ENCODE peak calls at places on chromosome 17, in ten cellular contexts. One of them, this sample, is unnamed.

GRCh38 chr17:35932576-35932975 is 2.0 kb upstream of the RDM1 start:
- DNase-seq in iPS DF 6.9: no peak
- DNase-seq in retinal pigment epithelial cell: no peak
- DNase-seq in heart right ventricle: no peak
- DNase-seq in heart left ventricle: no peak
- DNase-seq in HCT116: no peak
- DNase-seq in astrocyte of the spinal cord: no peak
- DNase-seq in OCI-LY7: no peak
- DNase-seq in body of pancreas: no peak
- DNase-seq in uterus: no peak
- DNase-seq in this sample: no peak

GRCh38 chr17:17439971-17440843 is 36.6 kb upstream of the MED9 start:
- DNase-seq in OCI-LY7: peak; percentile 75
- DNase-seq in uterus: peak; percentile 30
- DNase-seq in heart right ventricle: peak; percentile 63
- DNase-seq in retinal pigment epithelial cell: no peak
- DNase-seq in iPS DF 6.9: peak; percentile 61
- DNase-seq in body of pancreas: peak; percentile 75
- DNase-seq in heart left ventricle: peak; percentile 81
- DNase-seq in astrocyte of the spinal cord: peak; percentile 63
- DNase-seq in HCT116: peak; percentile 61
- DNase-seq in this sample: peak; percentile 65

GRCh38 chr17:700504-701094 is 14.0 kb downstream of the VPS53 start:
- DNase-seq in body of pancreas: no peak
- DNase-seq in uterus: no peak
- DNase-seq in heart left ventricle: no peak
- DNase-seq in iPS DF 6.9: no peak
- DNase-seq in HCT116: peak; percentile 21
- DNase-seq in astrocyte of the spinal cord: peak; percentile 29
- DNase-seq in OCI-LY7: peak; percentile 52
- DNase-seq in heart right ventricle: no peak
- DNase-seq in retinal pigment epithelial cell: no peak
- DNase-seq in this sample: no peak

GRCh38 chr17:67183531-67183930 is 61.5 kb downstream of the HELZ start:
- DNase-seq in retinal pigment epithelial cell: no peak
- DNase-seq in heart right ventricle: no peak
- DNase-seq in OCI-LY7: no peak
- DNase-seq in HCT116: no peak
- DNase-seq in iPS DF 6.9: no peak
- DNase-seq in body of pancreas: no peak
- DNase-seq in heart left ventricle: no peak
- DNase-seq in uterus: no peak
- DNase-seq in astrocyte of the spinal cord: no peak
- DNase-seq in this sample: no peak

GRCh38 chr17:61699694-61700093 is 108.7 kb upstream of the NACA2 start:
- DNase-seq in OCI-LY7: no peak
- DNase-seq in heart right ventricle: no peak
- DNase-seq in body of pancreas: no peak
- DNase-seq in heart left ventricle: no peak
- DNase-seq in astrocyte of the spinal cord: no peak
- DNase-seq in retinal pigment epithelial cell: no peak
- DNase-seq in iPS DF 6.9: no peak
- DNase-seq in uterus: no peak
- DNase-seq in HCT116: no peak
- DNase-seq in this sample: no peak

GRCh38 chr17:31476525-31477416 is 85.3 kb downstream of the RAB11FIP4 start:
- DNase-seq in heart right ventricle: no peak
- DNase-seq in retinal pigment epithelial cell: no peak
- DNase-seq in astrocyte of the spinal cord: no peak
- DNase-seq in body of pancreas: peak; percentile 58
- DNase-seq in HCT116: no peak
- DNase-seq in uterus: no peak
- DNase-seq in OCI-LY7: no peak
- DNase-seq in heart left ventricle: peak; percentile 51
- DNase-seq in iPS DF 6.9: no peak
- DNase-seq in this sample: no peak

GRCh38 chr17:2075336-2076056 is 20.6 kb downstream of the HIC1 start:
- DNase-seq in heart left ventricle: peak; percentile 71
- DNase-seq in OCI-LY7: no peak
- DNase-seq in astrocyte of the spinal cord: no peak
- DNase-seq in retinal pigment epithelial cell: no peak
- DNase-seq in heart right ventricle: peak; percentile 58
- DNase-seq in iPS DF 6.9: no peak
- DNase-seq in body of pancreas: no peak
- DNase-seq in HCT116: no peak
- DNase-seq in uterus: peak; percentile 76
- DNase-seq in this sample: no peak

GRCh38 chr17:72004011-72004427 is 116.8 kb upstream of the SOX9 start:
- DNase-seq in iPS DF 6.9: no peak
- DNase-seq in heart left ventricle: no peak
- DNase-seq in uterus: no peak
- DNase-seq in astrocyte of the spinal cord: peak; percentile 30
- DNase-seq in body of pancreas: no peak
- DNase-seq in HCT116: no peak
- DNase-seq in OCI-LY7: no peak
- DNase-seq in heart right ventricle: no peak
- DNase-seq in retinal pigment epithelial cell: no peak
- DNase-seq in this sample: no peak

GRCh38 chr17:41521574-41522261 is 3.0 kb upstream of the KRT15 start:
- DNase-seq in astrocyte of the spinal cord: peak; percentile 80
- DNase-seq in body of pancreas: peak; percentile 45
- DNase-seq in HCT116: peak; percentile 97
- DNase-seq in heart left ventricle: no peak
- DNase-seq in heart right ventricle: no peak
- DNase-seq in retinal pigment epithelial cell: no peak
- DNase-seq in uterus: no peak
- DNase-seq in OCI-LY7: no peak
- DNase-seq in iPS DF 6.9: no peak
- DNase-seq in this sample: no peak

GRCh38 chr17:42287305-42288077 is 807 bp upstream of the STAT5A start:
- DNase-seq in body of pancreas: peak; percentile 24
- DNase-seq in HCT116: no peak
- DNase-seq in heart right ventricle: peak; percentile 55
- DNase-seq in heart left ventricle: peak; percentile 78
- DNase-seq in uterus: peak; percentile 53
- DNase-seq in iPS DF 6.9: no peak
- DNase-seq in retinal pigment epithelial cell: no peak
- DNase-seq in astrocyte of the spinal cord: no peak
- DNase-seq in OCI-LY7: no peak
- DNase-seq in this sample: peak; percentile 49

GRCh38 chr17:58332720-58333395 is 4.3 kb upstream of the TSPOAP1 start:
- DNase-seq in heart right ventricle: no peak
- DNase-seq in retinal pigment epithelial cell: no peak
- DNase-seq in OCI-LY7: peak; percentile 90
- DNase-seq in heart left ventricle: peak; percentile 58
- DNase-seq in body of pancreas: no peak
- DNase-seq in HCT116: no peak
- DNase-seq in uterus: no peak
- DNase-seq in astrocyte of the spinal cord: no peak
- DNase-seq in iPS DF 6.9: no peak
- DNase-seq in this sample: peak; percentile 59

GRCh38 chr17:29891131-29891530 is 38.9 kb downstream of the SSH2 start:
- DNase-seq in iPS DF 6.9: no peak
- DNase-seq in body of pancreas: no peak
- DNase-seq in HCT116: no peak
- DNase-seq in uterus: no peak
- DNase-seq in OCI-LY7: no peak
- DNase-seq in heart right ventricle: no peak
- DNase-seq in astrocyte of the spinal cord: no peak
- DNase-seq in retinal pigment epithelial cell: no peak
- DNase-seq in heart left ventricle: no peak
- DNase-seq in this sample: no peak

GRCh38 chr17:6254036-6254435 is 180.9 kb downstream of the AIPL1 start:
- DNase-seq in iPS DF 6.9: no peak
- DNase-seq in uterus: no peak
- DNase-seq in body of pancreas: no peak
- DNase-seq in heart left ventricle: no peak
- DNase-seq in heart right ventricle: no peak
- DNase-seq in HCT116: no peak
- DNase-seq in retinal pigment epithelial cell: peak; percentile 90
- DNase-seq in astrocyte of the spinal cord: peak; percentile 22
- DNase-seq in OCI-LY7: no peak
- DNase-seq in this sample: no peak

GRCh38 chr17:41415411-41415810 is 9.0 kb downstream of the KRT37 start:
- DNase-seq in iPS DF 6.9: no peak
- DNase-seq in uterus: no peak
- DNase-seq in heart right ventricle: no peak
- DNase-seq in HCT116: no peak
- DNase-seq in heart left ventricle: no peak
- DNase-seq in astrocyte of the spinal cord: no peak
- DNase-seq in OCI-LY7: no peak
- DNase-seq in retinal pigment epithelial cell: no peak
- DNase-seq in body of pancreas: no peak
- DNase-seq in this sample: no peak

GRCh38 chr17:80761421-80761871 is 216.8 kb downstream of the RPTOR start:
- DNase-seq in HCT116: peak; percentile 72
- DNase-seq in heart right ventricle: no peak
- DNase-seq in astrocyte of the spinal cord: peak; percentile 91
- DNase-seq in heart left ventricle: no peak
- DNase-seq in retinal pigment epithelial cell: no peak
- DNase-seq in uterus: no peak
- DNase-seq in body of pancreas: no peak
- DNase-seq in OCI-LY7: no peak
- DNase-seq in iPS DF 6.9: no peak
- DNase-seq in this sample: peak; percentile 50

GRCh38 chr17:34613064-34614019 is 34.0 kb downstream of the TMEM132E start:
- DNase-seq in uterus: peak; percentile 18
- DNase-seq in heart right ventricle: no peak
- DNase-seq in HCT116: no peak
- DNase-seq in retinal pigment epithelial cell: peak; percentile 18
- DNase-seq in iPS DF 6.9: no peak
- DNase-seq in body of pancreas: peak; percentile 26
- DNase-seq in heart left ventricle: no peak
- DNase-seq in OCI-LY7: no peak
- DNase-seq in astrocyte of the spinal cord: no peak
- DNase-seq in this sample: no peak

GRCh38 chr17:8038954-8039610 is at the start of gene ALOX15B:
- DNase-seq in iPS DF 6.9: no peak
- DNase-seq in heart left ventricle: no peak
- DNase-seq in retinal pigment epithelial cell: no peak
- DNase-seq in heart right ventricle: no peak
- DNase-seq in OCI-LY7: no peak
- DNase-seq in uterus: no peak
- DNase-seq in HCT116: no peak
- DNase-seq in astrocyte of the spinal cord: no peak
- DNase-seq in body of pancreas: no peak
- DNase-seq in this sample: peak; percentile 14

GRCh38 chr17:19270951-19271611 is 33.9 kb downstream of the EPN2 start:
- DNase-seq in OCI-LY7: peak; percentile 73
- DNase-seq in body of pancreas: no peak
- DNase-seq in heart left ventricle: no peak
- DNase-seq in HCT116: no peak
- DNase-seq in iPS DF 6.9: no peak
- DNase-seq in astrocyte of the spinal cord: no peak
- DNase-seq in uterus: no peak
- DNase-seq in retinal pigment epithelial cell: no peak
- DNase-seq in heart right ventricle: peak; percentile 50
- DNase-seq in this sample: no peak

DNA sequence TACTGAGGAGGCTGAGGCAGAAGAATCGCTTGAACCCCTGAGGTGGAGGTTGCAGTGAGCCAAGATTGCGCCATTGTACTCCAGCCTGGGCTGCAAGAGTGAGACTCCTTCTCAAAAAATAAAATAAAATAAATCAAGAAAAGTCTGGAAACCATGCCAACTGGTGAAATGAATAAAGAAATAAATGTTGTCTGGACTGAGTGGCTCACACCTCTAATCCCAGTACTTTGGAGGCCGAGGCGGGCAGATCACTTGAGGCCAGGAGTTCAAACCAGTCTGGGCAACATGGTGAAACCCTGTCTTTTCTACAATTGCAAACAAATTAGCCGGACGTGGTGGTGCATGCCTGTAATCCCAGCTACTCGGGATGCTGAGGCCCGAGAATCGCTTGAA is 744 bp upstream of the LRRC37A3 start:
- DNase-seq in iPS DF 6.9: no peak
- DNase-seq in astrocyte of the spinal cord: no peak
- DNase-seq in heart left ventricle: no peak
- DNase-seq in uterus: no peak
- DNase-seq in heart right ventricle: no peak
- DNase-seq in retinal pigment epithelial cell: no peak
- DNase-seq in HCT116: no peak
- DNase-seq in body of pancreas: no peak
- DNase-seq in OCI-LY7: no peak
- DNase-seq in this sample: peak; percentile 48
- H3K4me3 ChIP-seq in iPS DF 6.9: no peak overlapping the region
- H3K4me3 ChIP-seq in astrocyte of the spinal cord: peak overlapping the region; percentile 52
- H3K4me3 ChIP-seq in heart left ventricle: peak overlapping the region; percentile 80
- H3K4me3 ChIP-seq in uterus: peak overlapping the region; percentile 99
- H3K4me3 ChIP-seq in heart right ventricle: peak overlapping the region; percentile 72
- H3K4me3 ChIP-seq in retinal pigment epithelial cell: peak overlapping the region; percentile 68
- H3K4me3 ChIP-seq in HCT116: peak overlapping the region; percentile 58
- H3K4me3 ChIP-seq in body of pancreas: no peak overlapping the region
- H3K4me3 ChIP-seq in OCI-LY7: peak overlapping the region; percentile 68
- H3K4me3 ChIP-seq in this sample: peak overlapping the region; percentile 65

GRCh38 chr17:28406478-28406824 is 439 bp upstream of the SLC46A1 start:
- DNase-seq in body of pancreas: peak; percentile 25
- DNase-seq in astrocyte of the spinal cord: no peak
- DNase-seq in retinal pigment epithelial cell: no peak
- DNase-seq in OCI-LY7: no peak
- DNase-seq in iPS DF 6.9: no peak
- DNase-seq in uterus: no peak
- DNase-seq in heart right ventricle: no peak
- DNase-seq in HCT116: no peak
- DNase-seq in heart left ventricle: no peak
- DNase-seq in this sample: no peak
- H3K4me3 ChIP-seq in body of pancreas: peak overlapping the region; percentile 86
- H3K4me3 ChIP-seq in astrocyte of the spinal cord: peak overlapping the region; percentile 52
- H3K4me3 ChIP-seq in retinal pigment epithelial cell: peak overlapping the region; percentile 60
- H3K4me3 ChIP-seq in OCI-LY7: no peak overlapping the region
- H3K4me3 ChIP-seq in iPS DF 6.9: peak overlapping the region; percentile 88
- H3K4me3 ChIP-seq in uterus: peak overlapping the region; percentile 86
- H3K4me3 ChIP-seq in heart right ventricle: peak overlapping the region; percentile 78
- H3K4me3 ChIP-seq in HCT116: peak overlapping the region; percentile 73
- H3K4me3 ChIP-seq in heart left ventricle: peak overlapping the region; percentile 78
- H3K4me3 ChIP-seq in this sample: peak overlapping the region; percentile 56

DNA sequence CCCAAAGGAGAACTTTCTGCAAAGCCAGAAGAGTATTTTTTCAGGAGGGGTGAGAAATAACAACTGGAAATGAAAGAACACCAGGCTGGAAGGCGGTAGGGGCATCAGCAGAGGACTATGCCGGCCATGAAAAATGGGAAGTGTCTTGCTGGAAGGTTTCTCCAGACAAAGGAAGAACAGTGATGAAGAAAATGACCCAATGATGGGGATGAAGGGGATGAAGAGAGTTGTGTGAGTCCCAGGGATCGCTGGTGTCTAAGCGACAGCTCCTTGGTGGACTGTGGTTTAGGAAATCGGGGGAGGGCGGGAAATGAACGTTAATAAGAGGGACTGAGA is 623 bp downstream of the TTLL6 start:
- DNase-seq in HCT116: no peak
- DNase-seq in retinal pigment epithelial cell: no peak
- DNase-seq in iPS DF 6.9: no peak
- DNase-seq in uterus: no peak
- DNase-seq in astrocyte of the spinal cord: no peak
- DNase-seq in OCI-LY7: no peak
- DNase-seq in body of pancreas: no peak
- DNase-seq in heart left ventricle: no peak
- DNase-seq in heart right ventricle: no peak
- DNase-seq in this sample: no peak
- H3K4me3 ChIP-seq in HCT116: peak overlapping the region; percentile 41
- H3K4me3 ChIP-seq in retinal pigment epithelial cell: peak overlapping the region; percentile 61
- H3K4me3 ChIP-seq in iPS DF 6.9: peak overlapping the region; percentile 86
- H3K4me3 ChIP-seq in uterus: peak overlapping the region; percentile 36
- H3K4me3 ChIP-seq in astrocyte of the spinal cord: peak overlapping the region; percentile 26
- H3K4me3 ChIP-seq in OCI-LY7: peak overlapping the region; percentile 50
- H3K4me3 ChIP-seq in body of pancreas: no peak overlapping the region
- H3K4me3 ChIP-seq in heart left ventricle: peak overlapping the region; percentile 62
- H3K4me3 ChIP-seq in heart right ventricle: peak overlapping the region; percentile 49
- H3K4me3 ChIP-seq in this sample: peak overlapping the region; percentile 69

GRCh38 chr17:82297804-82298537 is 19.4 kb downstream of the CD7 start:
- DNase-seq in OCI-LY7: peak; percentile 90
- DNase-seq in body of pancreas: peak; percentile 90
- DNase-seq in iPS DF 6.9: no peak
- DNase-seq in HCT116: no peak
- DNase-seq in uterus: peak; percentile 87
- DNase-seq in astrocyte of the spinal cord: peak; percentile 94
- DNase-seq in heart right ventricle: peak; percentile 85
- DNase-seq in heart left ventricle: peak; percentile 91
- DNase-seq in retinal pigment epithelial cell: peak; percentile 69
- DNase-seq in this sample: peak; percentile 97
- H3K4me3 ChIP-seq in OCI-LY7: peak overlapping the region; percentile 66
- H3K4me3 ChIP-seq in body of pancreas: no peak overlapping the region
- H3K4me3 ChIP-seq in iPS DF 6.9: peak overlapping the region; percentile 6
- H3K4me3 ChIP-seq in HCT116: peak overlapping the region; percentile 52
- H3K4me3 ChIP-seq in uterus: peak overlapping the region; percentile 38
- H3K4me3 ChIP-seq in astrocyte of the spinal cord: peak overlapping the region; percentile 46
- H3K4me3 ChIP-seq in heart right ventricle: peak overlapping the region; percentile 48
- H3K4me3 ChIP-seq in heart left ventricle: peak overlapping the region; percentile 59
- H3K4me3 ChIP-seq in retinal pigment epithelial cell: peak overlapping the region; percentile 32
- H3K4me3 ChIP-seq in this sample: peak overlapping the region; percentile 79